ENCODE peak calls at places on chromosomes 5 and 9, in four cellular contexts. R is body of pancreas, O is H9, B is small intestine. Z is an unnamed sample.
A peak's percentile ranks its signal among the peaks of the same experiment; 100 is the strongest.

GRCh38 chr9:28031521-28032177 is 458.4 kb upstream of the C9orf72 start:
- DNase-seq in R (no peak), O (no peak), B (no peak), Z (no peak)

GRCh38 chr5:172921906-172922305 is 37.3 kb upstream of the RPL26L1 start:
- DNase-seq in R (no peak), O (no peak), B (no peak), Z (no peak)

GRCh38 chr9:127341152-127341551 is 55.8 kb upstream of the SLC2A8 start:
- DNase-seq in R (no peak), O (no peak), B (no peak), Z (no peak)

GRCh38 chr9:89779416-89779815 is 174.6 kb downstream of the GADD45G start:
- DNase-seq in R (no peak), O (no peak), B (no peak), Z (no peak)

GRCh38 chr9:72362118-72362531 is 2.9 kb downstream of the ZFAND5 start:
- DNase-seq in R (no peak), O (no peak), B (peak; percentile 60), Z (no peak)

GRCh38 chr5:148469446-148470062 is 85.8 kb downstream of the FBXO38 start:
- DNase-seq in R (peak; percentile 52), O (no peak), B (no peak), Z (no peak)

GRCh38 chr9:19976226-19976625 is 187.4 kb upstream of the SLC24A2 start:
- DNase-seq in R (no peak), O (no peak), B (no peak), Z (no peak)

GRCh38 chr5:86885489-86886225 is 267.9 kb downstream of the COX7C start:
- DNase-seq in R (no peak), O (no peak), B (no peak), Z (no peak)

GRCh38 chr9:134365115-134365596 is 38.9 kb downstream of the RXRA start:
- DNase-seq in R (no peak), O (no peak), B (no peak), Z (no peak)

GRCh38 chr5:136028782-136029742 is at the start of gene TGFBI:
- DNase-seq in R (peak; percentile 78), O (peak; percentile 73), B (peak; percentile 53), Z (peak; percentile 90)

GRCh38 chr9:113602126-113603119 is 138.9 kb downstream of the RGS3 start:
- DNase-seq in R (peak; percentile 64), O (peak; percentile 93), B (no peak), Z (peak; percentile 94)

GRCh38 chr9:97905228-97905627 is 17.1 kb downstream of the TRMO start:
- DNase-seq in R (no peak), O (no peak), B (peak; percentile 25), Z (no peak)

DNA sequence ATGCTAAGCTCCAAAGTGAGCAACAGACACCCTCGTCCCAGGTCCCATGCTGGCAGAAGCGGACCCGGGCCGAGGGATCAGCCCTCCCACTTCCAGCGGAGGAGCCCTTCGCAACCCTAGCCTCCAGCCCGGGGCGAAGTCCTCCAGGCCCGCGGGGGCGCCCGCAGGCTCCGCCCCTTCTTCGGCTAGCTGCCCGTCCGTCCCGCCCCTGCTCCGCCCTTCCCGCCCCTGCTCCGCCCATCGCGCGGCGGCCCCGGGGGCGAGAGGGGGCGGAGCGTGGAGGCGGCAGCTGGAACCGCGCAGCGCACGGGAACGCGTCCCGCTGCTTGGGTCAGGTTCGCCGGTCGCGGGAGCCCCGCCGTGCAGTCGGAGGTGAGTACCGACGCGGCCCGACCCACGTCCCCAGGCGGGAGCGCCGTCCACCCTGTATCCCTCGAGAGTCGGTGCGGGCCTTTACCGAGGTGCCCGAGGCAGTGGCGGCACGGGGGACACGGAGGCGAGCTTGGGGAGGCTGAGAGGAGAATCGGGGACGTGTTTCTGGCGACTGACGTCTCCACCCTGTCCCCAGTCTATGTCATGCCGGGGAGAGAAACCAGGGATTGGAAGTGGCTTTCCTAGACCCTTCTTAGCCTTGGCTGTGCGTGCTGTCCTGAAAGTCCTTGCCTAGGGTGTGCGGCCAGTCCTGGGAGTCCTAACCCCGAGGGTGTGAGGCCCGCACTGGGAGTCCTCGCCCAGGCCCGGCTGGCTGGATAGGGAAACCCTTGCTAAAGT is at the start of gene ACO1:
- DNase-seq in R (peak; percentile 94), O (peak; percentile 90), B (peak; percentile 93), Z (peak; percentile 95)
- H3K4me1 ChIP-seq in R (peaks cover 49% of the 10 kb centered on the region), O (peaks cover 3% of the 10 kb centered on the region), B (peaks cover 9% of the 10 kb centered on the region), Z (peaks cover 4% of the 10 kb centered on the region)

GRCh38 chr9:90803860-90804593 is 2.4 kb downstream of the SYK start:
- DNase-seq in R (no peak), O (no peak), B (no peak), Z (no peak)

GRCh38 chr9:90807006-90807405 is 5.4 kb downstream of the SYK start:
- DNase-seq in R (no peak), O (no peak), B (no peak), Z (no peak)

GRCh38 chr9:90808226-90808797 is 6.7 kb downstream of the SYK start:
- DNase-seq in R (no peak), O (no peak), B (no peak), Z (no peak)

GRCh38 chr9:90802534-90802933 is 915 bp downstream of the SYK start:
- DNase-seq in R (no peak), O (no peak), B (peak; percentile 13), Z (no peak)

GRCh38 chr9:90805006-90805993 is 3.7 kb downstream of the SYK start:
- DNase-seq in R (no peak), O (no peak), B (peak; percentile 37), Z (no peak)
- H3K4me1 ChIP-seq in R (peaks cover 30% of the 10 kb centered on the region), O (peaks cover 3% of the 10 kb centered on the region), B (no peaks in the 10 kb centered on the region), Z (peaks cover 5% of the 10 kb centered on the region)

DNA sequence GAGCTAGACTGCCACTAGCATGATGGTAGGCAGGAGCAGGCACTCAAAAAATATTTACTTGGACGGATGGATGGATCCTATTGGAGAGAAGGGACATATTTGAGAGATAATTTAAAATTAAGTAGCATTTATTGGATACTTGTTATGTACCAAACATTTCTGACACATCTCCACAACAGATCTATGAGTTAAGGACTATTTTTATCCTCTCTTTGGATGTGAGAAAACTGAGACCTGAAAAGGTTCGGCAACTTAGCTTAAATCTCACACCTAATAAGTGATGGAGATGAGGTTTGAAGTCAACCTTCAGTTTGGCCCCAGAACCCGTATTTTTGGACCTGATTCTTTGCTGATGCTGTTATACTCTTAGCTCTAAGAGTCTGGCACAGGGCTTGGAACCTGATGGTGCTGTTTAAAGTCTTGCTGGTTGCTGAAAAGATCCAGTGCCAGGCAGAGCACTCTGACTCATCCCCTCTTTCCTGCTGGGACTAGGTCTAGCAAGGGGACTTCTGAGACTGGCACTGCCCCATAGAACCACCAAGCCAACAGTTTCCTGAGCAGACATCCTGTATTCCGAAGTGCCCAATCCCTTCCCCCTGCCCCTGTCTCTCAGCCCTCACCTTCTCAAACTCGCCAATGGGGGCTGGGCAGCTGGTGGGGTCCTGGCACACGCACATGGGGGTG is 15.6 kb downstream of the SPARC start:
- DNase-seq in R (no peak), O (no peak), B (no peak), Z (no peak)
- H3K4me1 ChIP-seq in R (peaks cover 15% of the 10 kb centered on the region), O (peaks cover 3% of the 10 kb centered on the region), B (no peaks in the 10 kb centered on the region), Z (peaks cover 32% of the 10 kb centered on the region)

DNA sequence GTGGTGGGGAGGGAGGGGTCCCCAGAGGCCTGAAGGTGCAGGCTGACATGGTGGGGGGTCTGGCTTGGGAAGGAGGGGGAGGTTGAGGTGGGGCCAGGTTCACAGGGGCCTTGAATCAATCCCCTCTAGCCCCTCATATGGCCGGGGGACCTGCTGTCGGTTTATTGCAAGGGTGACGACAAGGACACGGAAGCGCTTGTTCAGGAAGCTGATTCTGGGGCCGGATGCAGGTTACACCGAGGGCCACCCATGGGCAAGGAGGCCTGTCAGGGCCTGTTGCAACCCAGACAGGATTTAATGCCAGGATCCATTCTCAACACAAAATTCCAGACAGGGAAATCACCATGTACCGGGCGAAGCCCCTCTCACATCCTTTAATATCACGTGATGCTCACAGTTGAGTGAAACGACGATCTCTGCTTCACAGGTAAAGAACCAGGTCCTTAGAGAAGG is 41.6 kb upstream of the SYNPO start:
- DNase-seq in R (no peak), O (no peak), B (no peak), Z (no peak)
- H3K4me1 ChIP-seq in R (peaks cover 18% of the 10 kb centered on the region), O (no peaks in the 10 kb centered on the region), B (peaks cover 5% of the 10 kb centered on the region), Z (peaks cover 11% of the 10 kb centered on the region)

DNA sequence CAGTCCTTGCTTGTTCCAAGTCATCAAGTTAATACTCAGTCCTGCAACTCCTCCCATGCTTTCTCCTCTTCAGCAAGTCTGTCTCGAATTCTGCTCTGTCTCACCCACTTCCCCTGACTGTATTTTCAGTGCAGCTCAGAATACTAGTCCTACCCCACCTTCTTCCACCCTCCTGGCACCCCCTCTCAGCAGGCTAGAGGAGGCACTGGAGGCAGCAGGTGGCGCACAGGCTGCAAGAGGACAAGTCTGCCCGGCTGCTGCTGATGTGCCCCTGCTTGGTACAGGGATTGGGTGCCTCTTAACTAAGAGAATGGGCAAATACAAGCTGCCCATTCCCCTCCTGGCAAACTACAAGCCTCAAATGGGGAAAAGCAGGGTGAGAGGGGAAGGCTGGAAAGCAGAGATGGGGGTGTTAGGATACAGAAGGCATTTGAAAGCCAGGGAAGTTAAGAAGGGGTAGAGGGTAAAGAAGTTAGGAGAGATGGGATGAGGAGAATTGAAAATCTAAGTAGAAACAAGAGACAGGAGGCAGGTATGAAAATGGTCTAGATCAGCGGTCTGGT is 5.0 kb downstream of the TLN1 start:
- DNase-seq in R (no peak), O (peak; percentile 53), B (peak; percentile 51), Z (no peak)
- H3K4me1 ChIP-seq in R (peaks cover 38% of the 10 kb centered on the region), O (peaks cover 25% of the 10 kb centered on the region), B (peaks cover 19% of the 10 kb centered on the region), Z (peaks cover 13% of the 10 kb centered on the region)

Z was measured in endodermal cell.